ENCODE peak calls at places on chromosomes 1 and 21, in eight cellular contexts. One of them, this sample, is unnamed.

GRCh38 chr1:209246660-209247059 is 336.9 kb upstream of the CAMK1G start:
- DNase-seq in SJSA1: no peak
- DNase-seq in effector CD4-positive, alpha-beta T cell: no peak
- DNase-seq in RCC 7860: peak
- DNase-seq in HFF-Myc: no peak
- DNase-seq in stimulated activated effector memory CD8-positive, alpha-beta T cell treated with anti-CD3 and anti-CD28 coated beads, Interleukin-12 subunit alpha, Interleukin-12 subunit beta, amount 100 ng/mL, for 72 hours: no peak
- DNase-seq in MV-4-11: no peak
- DNase-seq in thyroid gland: peak
- DNase-seq in this sample: no peak

GRCh38 chr1:8259498-8260290 is 58.2 kb upstream of the SLC45A1 start:
- DNase-seq in SJSA1: peak
- DNase-seq in effector CD4-positive, alpha-beta T cell: no peak
- DNase-seq in RCC 7860: no peak
- DNase-seq in HFF-Myc: no peak
- DNase-seq in stimulated activated effector memory CD8-positive, alpha-beta T cell treated with anti-CD3 and anti-CD28 coated beads, Interleukin-12 subunit alpha, Interleukin-12 subunit beta, amount 100 ng/mL, for 72 hours: no peak
- DNase-seq in MV-4-11: no peak
- DNase-seq in thyroid gland: peak
- DNase-seq in this sample: peak

GRCh38 chr21:41852151-41852928 is 26.8 kb downstream of the PRDM15 start:
- DNase-seq in SJSA1: no peak
- DNase-seq in effector CD4-positive, alpha-beta T cell: no peak
- DNase-seq in RCC 7860: no peak
- DNase-seq in HFF-Myc: no peak
- DNase-seq in stimulated activated effector memory CD8-positive, alpha-beta T cell treated with anti-CD3 and anti-CD28 coated beads, Interleukin-12 subunit alpha, Interleukin-12 subunit beta, amount 100 ng/mL, for 72 hours: no peak
- DNase-seq in MV-4-11: no peak
- DNase-seq in thyroid gland: no peak
- DNase-seq in this sample: no peak

GRCh38 chr1:941588-942383 is 17.3 kb downstream of the NOC2L start:
- DNase-seq in SJSA1: peak
- DNase-seq in effector CD4-positive, alpha-beta T cell: no peak
- DNase-seq in RCC 7860: peak
- DNase-seq in HFF-Myc: no peak
- DNase-seq in stimulated activated effector memory CD8-positive, alpha-beta T cell treated with anti-CD3 and anti-CD28 coated beads, Interleukin-12 subunit alpha, Interleukin-12 subunit beta, amount 100 ng/mL, for 72 hours: no peak
- DNase-seq in MV-4-11: no peak
- DNase-seq in thyroid gland: no peak
- DNase-seq in this sample: peak

GRCh38 chr1:178518894-178519293 is 6.0 kb downstream of the TEX35 start:
- DNase-seq in SJSA1: no peak
- DNase-seq in effector CD4-positive, alpha-beta T cell: no peak
- DNase-seq in RCC 7860: no peak
- DNase-seq in HFF-Myc: no peak
- DNase-seq in stimulated activated effector memory CD8-positive, alpha-beta T cell treated with anti-CD3 and anti-CD28 coated beads, Interleukin-12 subunit alpha, Interleukin-12 subunit beta, amount 100 ng/mL, for 72 hours: no peak
- DNase-seq in MV-4-11: no peak
- DNase-seq in thyroid gland: no peak
- DNase-seq in this sample: no peak

GRCh38 chr1:11314959-11315358 is 42.0 kb downstream of the UBIAD1 start:
- DNase-seq in SJSA1: no peak
- DNase-seq in effector CD4-positive, alpha-beta T cell: no peak
- DNase-seq in RCC 7860: no peak
- DNase-seq in HFF-Myc: no peak
- DNase-seq in stimulated activated effector memory CD8-positive, alpha-beta T cell treated with anti-CD3 and anti-CD28 coated beads, Interleukin-12 subunit alpha, Interleukin-12 subunit beta, amount 100 ng/mL, for 72 hours: no peak
- DNase-seq in MV-4-11: no peak
- DNase-seq in thyroid gland: no peak
- DNase-seq in this sample: no peak

GRCh38 chr1:45322486-45323040 is 4.1 kb upstream of the HPDL start:
- DNase-seq in SJSA1: no peak
- DNase-seq in effector CD4-positive, alpha-beta T cell: no peak
- DNase-seq in RCC 7860: no peak
- DNase-seq in HFF-Myc: no peak
- DNase-seq in stimulated activated effector memory CD8-positive, alpha-beta T cell treated with anti-CD3 and anti-CD28 coated beads, Interleukin-12 subunit alpha, Interleukin-12 subunit beta, amount 100 ng/mL, for 72 hours: no peak
- DNase-seq in MV-4-11: no peak
- DNase-seq in thyroid gland: no peak
- DNase-seq in this sample: no peak

GRCh38 chr1:93616221-93616995 is 65.2 kb downstream of the BCAR3 start:
- DNase-seq in SJSA1: no peak
- DNase-seq in effector CD4-positive, alpha-beta T cell: no peak
- DNase-seq in RCC 7860: no peak
- DNase-seq in HFF-Myc: no peak
- DNase-seq in stimulated activated effector memory CD8-positive, alpha-beta T cell treated with anti-CD3 and anti-CD28 coated beads, Interleukin-12 subunit alpha, Interleukin-12 subunit beta, amount 100 ng/mL, for 72 hours: no peak
- DNase-seq in MV-4-11: no peak
- DNase-seq in thyroid gland: no peak
- DNase-seq in this sample: no peak

GRCh38 chr1:221806984-221807383 is 65.1 kb upstream of the DUSP10 start:
- DNase-seq in SJSA1: no peak
- DNase-seq in effector CD4-positive, alpha-beta T cell: no peak
- DNase-seq in RCC 7860: no peak
- DNase-seq in HFF-Myc: no peak
- DNase-seq in stimulated activated effector memory CD8-positive, alpha-beta T cell treated with anti-CD3 and anti-CD28 coated beads, Interleukin-12 subunit alpha, Interleukin-12 subunit beta, amount 100 ng/mL, for 72 hours: no peak
- DNase-seq in MV-4-11: no peak
- DNase-seq in thyroid gland: no peak
- DNase-seq in this sample: no peak

GRCh38 chr1:167819849-167820683 is 93.9 kb downstream of the ADCY10 start:
- DNase-seq in SJSA1: peak
- DNase-seq in effector CD4-positive, alpha-beta T cell: no peak
- DNase-seq in RCC 7860: peak
- DNase-seq in HFF-Myc: peak
- DNase-seq in stimulated activated effector memory CD8-positive, alpha-beta T cell treated with anti-CD3 and anti-CD28 coated beads, Interleukin-12 subunit alpha, Interleukin-12 subunit beta, amount 100 ng/mL, for 72 hours: no peak
- DNase-seq in MV-4-11: peak
- DNase-seq in thyroid gland: peak
- DNase-seq in this sample: peak

GRCh38 chr1:236913371-236914037 is 90.7 kb downstream of the MT1HL1 start:
- DNase-seq in SJSA1: no peak
- DNase-seq in effector CD4-positive, alpha-beta T cell: no peak
- DNase-seq in RCC 7860: peak
- DNase-seq in HFF-Myc: no peak
- DNase-seq in stimulated activated effector memory CD8-positive, alpha-beta T cell treated with anti-CD3 and anti-CD28 coated beads, Interleukin-12 subunit alpha, Interleukin-12 subunit beta, amount 100 ng/mL, for 72 hours: no peak
- DNase-seq in MV-4-11: no peak
- DNase-seq in thyroid gland: no peak
- DNase-seq in this sample: no peak

GRCh38 chr1:150627821-150628410 is 1.5 kb downstream of the ENSA start:
- DNase-seq in SJSA1: no peak
- DNase-seq in effector CD4-positive, alpha-beta T cell: no peak
- DNase-seq in RCC 7860: no peak
- DNase-seq in HFF-Myc: no peak
- DNase-seq in stimulated activated effector memory CD8-positive, alpha-beta T cell treated with anti-CD3 and anti-CD28 coated beads, Interleukin-12 subunit alpha, Interleukin-12 subunit beta, amount 100 ng/mL, for 72 hours: no peak
- DNase-seq in MV-4-11: no peak
- DNase-seq in thyroid gland: no peak
- DNase-seq in this sample: no peak

GRCh38 chr1:208988811-208989222 is 594.7 kb upstream of the CAMK1G start:
- DNase-seq in SJSA1: no peak
- DNase-seq in effector CD4-positive, alpha-beta T cell: no peak
- DNase-seq in RCC 7860: peak
- DNase-seq in HFF-Myc: peak
- DNase-seq in stimulated activated effector memory CD8-positive, alpha-beta T cell treated with anti-CD3 and anti-CD28 coated beads, Interleukin-12 subunit alpha, Interleukin-12 subunit beta, amount 100 ng/mL, for 72 hours: no peak
- DNase-seq in MV-4-11: peak
- DNase-seq in thyroid gland: peak
- DNase-seq in this sample: peak

GRCh38 chr21:37186983-37187382 is 80.2 kb downstream of the VPS26C start:
- DNase-seq in SJSA1: no peak
- DNase-seq in effector CD4-positive, alpha-beta T cell: no peak
- DNase-seq in RCC 7860: no peak
- DNase-seq in HFF-Myc: no peak
- DNase-seq in stimulated activated effector memory CD8-positive, alpha-beta T cell treated with anti-CD3 and anti-CD28 coated beads, Interleukin-12 subunit alpha, Interleukin-12 subunit beta, amount 100 ng/mL, for 72 hours: no peak
- DNase-seq in MV-4-11: no peak
- DNase-seq in thyroid gland: no peak
- DNase-seq in this sample: no peak

GRCh38 chr21:27043377-27043776 is 76.5 kb upstream of the ADAMTS5 start:
- DNase-seq in SJSA1: no peak
- DNase-seq in effector CD4-positive, alpha-beta T cell: no peak
- DNase-seq in RCC 7860: no peak
- DNase-seq in HFF-Myc: no peak
- DNase-seq in stimulated activated effector memory CD8-positive, alpha-beta T cell treated with anti-CD3 and anti-CD28 coated beads, Interleukin-12 subunit alpha, Interleukin-12 subunit beta, amount 100 ng/mL, for 72 hours: no peak
- DNase-seq in MV-4-11: no peak
- DNase-seq in thyroid gland: no peak
- DNase-seq in this sample: no peak

GRCh38 chr1:109935451-109935900 is 24.8 kb downstream of the CSF1 start:
- DNase-seq in SJSA1: no peak
- DNase-seq in effector CD4-positive, alpha-beta T cell: no peak
- DNase-seq in RCC 7860: peak
- DNase-seq in HFF-Myc: no peak
- DNase-seq in stimulated activated effector memory CD8-positive, alpha-beta T cell treated with anti-CD3 and anti-CD28 coated beads, Interleukin-12 subunit alpha, Interleukin-12 subunit beta, amount 100 ng/mL, for 72 hours: no peak
- DNase-seq in MV-4-11: no peak
- DNase-seq in thyroid gland: no peak
- DNase-seq in this sample: peak

GRCh38 chr1:202274611-202275010 is 67.1 kb downstream of the UBE2T start:
- DNase-seq in SJSA1: peak
- DNase-seq in effector CD4-positive, alpha-beta T cell: peak
- DNase-seq in RCC 7860: no peak
- DNase-seq in HFF-Myc: no peak
- DNase-seq in stimulated activated effector memory CD8-positive, alpha-beta T cell treated with anti-CD3 and anti-CD28 coated beads, Interleukin-12 subunit alpha, Interleukin-12 subunit beta, amount 100 ng/mL, for 72 hours: peak
- DNase-seq in MV-4-11: peak
- DNase-seq in thyroid gland: no peak
- DNase-seq in this sample: no peak

GRCh38 chr1:27192039-27192529 is 37.2 kb upstream of the SLC9A1 start:
- DNase-seq in SJSA1: no peak
- DNase-seq in effector CD4-positive, alpha-beta T cell: no peak
- DNase-seq in RCC 7860: no peak
- DNase-seq in HFF-Myc: no peak
- DNase-seq in stimulated activated effector memory CD8-positive, alpha-beta T cell treated with anti-CD3 and anti-CD28 coated beads, Interleukin-12 subunit alpha, Interleukin-12 subunit beta, amount 100 ng/mL, for 72 hours: no peak
- DNase-seq in MV-4-11: peak
- DNase-seq in thyroid gland: no peak
- DNase-seq in this sample: peak

GRCh38 chr1:46187106-46187869 is 10.9 kb downstream of the POMGNT1 start:
- DNase-seq in SJSA1: no peak
- DNase-seq in effector CD4-positive, alpha-beta T cell: no peak
- DNase-seq in RCC 7860: no peak
- DNase-seq in HFF-Myc: no peak
- DNase-seq in stimulated activated effector memory CD8-positive, alpha-beta T cell treated with anti-CD3 and anti-CD28 coated beads, Interleukin-12 subunit alpha, Interleukin-12 subunit beta, amount 100 ng/mL, for 72 hours: no peak
- DNase-seq in MV-4-11: no peak
- DNase-seq in thyroid gland: peak
- DNase-seq in this sample: no peak

GRCh38 chr1:242225770-242226573 is 227.1 kb upstream of the MAP1LC3C start:
- DNase-seq in SJSA1: no peak
- DNase-seq in effector CD4-positive, alpha-beta T cell: no peak
- DNase-seq in RCC 7860: no peak
- DNase-seq in HFF-Myc: no peak
- DNase-seq in stimulated activated effector memory CD8-positive, alpha-beta T cell treated with anti-CD3 and anti-CD28 coated beads, Interleukin-12 subunit alpha, Interleukin-12 subunit beta, amount 100 ng/mL, for 72 hours: no peak
- DNase-seq in MV-4-11: no peak
- DNase-seq in thyroid gland: no peak
- DNase-seq in this sample: peak

GRCh38 chr1:171801395-171801990 is 20.0 kb downstream of the METTL13 start:
- DNase-seq in SJSA1: no peak
- DNase-seq in effector CD4-positive, alpha-beta T cell: no peak
- DNase-seq in RCC 7860: peak
- DNase-seq in HFF-Myc: peak
- DNase-seq in stimulated activated effector memory CD8-positive, alpha-beta T cell treated with anti-CD3 and anti-CD28 coated beads, Interleukin-12 subunit alpha, Interleukin-12 subunit beta, amount 100 ng/mL, for 72 hours: no peak
- DNase-seq in MV-4-11: peak
- DNase-seq in thyroid gland: peak
- DNase-seq in this sample: peak

This sample was measured in Caki2.